ENCODE peak calls at places on chromosome X, in ten cellular contexts. One of them, this sample, is unnamed.
A peak's percentile ranks its signal among the peaks of the same experiment; 100 is the strongest.

GRCh38 chrX:84064164-84064563 is 123.8 kb downstream of the RPS6KA6 start:
- DNase-seq in RWPE1: no peak
- DNase-seq in activated CD4-positive, alpha-beta T cell treated with anti-CD3 and anti-CD28 coated beads, Interleukin-2, amount 10 ng/mL, durations not matched to agents 7 days and 5 days: no peak
- DNase-seq in Daoy: no peak
- DNase-seq in sciatic nerve: no peak
- DNase-seq in GM12892: no peak
- DNase-seq in WERI-Rb-1: no peak
- DNase-seq in naive thymus-derived CD8-positive, alpha-beta T cell: no peak
- DNase-seq in kidney: peak; percentile 22
- DNase-seq in SK-MEL-5: no peak
- DNase-seq in this sample: no peak

GRCh38 chrX:2478546-2479419 is 22.0 kb downstream of the DHRSX start:
- DNase-seq in RWPE1: no peak
- DNase-seq in activated CD4-positive, alpha-beta T cell treated with anti-CD3 and anti-CD28 coated beads, Interleukin-2, amount 10 ng/mL, durations not matched to agents 7 days and 5 days: no peak
- DNase-seq in Daoy: no peak
- DNase-seq in sciatic nerve: no peak
- DNase-seq in GM12892: no peak
- DNase-seq in WERI-Rb-1: no peak
- DNase-seq in naive thymus-derived CD8-positive, alpha-beta T cell: no peak
- DNase-seq in kidney: no peak
- DNase-seq in SK-MEL-5: no peak
- DNase-seq in this sample: no peak

GRCh38 chrX:10620121-10620699 is at the start of gene MID1:
- DNase-seq in RWPE1: peak; percentile 67
- DNase-seq in activated CD4-positive, alpha-beta T cell treated with anti-CD3 and anti-CD28 coated beads, Interleukin-2, amount 10 ng/mL, durations not matched to agents 7 days and 5 days: no peak
- DNase-seq in Daoy: peak; percentile 82
- DNase-seq in sciatic nerve: peak; percentile 80
- DNase-seq in GM12892: no peak
- DNase-seq in WERI-Rb-1: peak; percentile 78
- DNase-seq in naive thymus-derived CD8-positive, alpha-beta T cell: no peak
- DNase-seq in kidney: peak; percentile 89
- DNase-seq in SK-MEL-5: peak; percentile 78
- DNase-seq in this sample: no peak

GRCh38 chrX:154040863-154041262 is 21.2 kb upstream of the IRAK1 start:
- DNase-seq in RWPE1: no peak
- DNase-seq in activated CD4-positive, alpha-beta T cell treated with anti-CD3 and anti-CD28 coated beads, Interleukin-2, amount 10 ng/mL, durations not matched to agents 7 days and 5 days: no peak
- DNase-seq in Daoy: no peak
- DNase-seq in sciatic nerve: no peak
- DNase-seq in GM12892: no peak
- DNase-seq in WERI-Rb-1: no peak
- DNase-seq in naive thymus-derived CD8-positive, alpha-beta T cell: no peak
- DNase-seq in kidney: no peak
- DNase-seq in SK-MEL-5: no peak
- DNase-seq in this sample: no peak

GRCh38 chrX:41822917-41823316 is 98.9 kb downstream of the GPR82 start:
- DNase-seq in RWPE1: no peak
- DNase-seq in activated CD4-positive, alpha-beta T cell treated with anti-CD3 and anti-CD28 coated beads, Interleukin-2, amount 10 ng/mL, durations not matched to agents 7 days and 5 days: no peak
- DNase-seq in Daoy: no peak
- DNase-seq in sciatic nerve: no peak
- DNase-seq in GM12892: no peak
- DNase-seq in WERI-Rb-1: no peak
- DNase-seq in naive thymus-derived CD8-positive, alpha-beta T cell: no peak
- DNase-seq in kidney: no peak
- DNase-seq in SK-MEL-5: no peak
- DNase-seq in this sample: no peak

GRCh38 chrX:22060451-22060940 is 28.4 kb downstream of the PHEX start:
- DNase-seq in RWPE1: peak; percentile 50
- DNase-seq in activated CD4-positive, alpha-beta T cell treated with anti-CD3 and anti-CD28 coated beads, Interleukin-2, amount 10 ng/mL, durations not matched to agents 7 days and 5 days: no peak
- DNase-seq in Daoy: no peak
- DNase-seq in sciatic nerve: no peak
- DNase-seq in GM12892: no peak
- DNase-seq in WERI-Rb-1: no peak
- DNase-seq in naive thymus-derived CD8-positive, alpha-beta T cell: no peak
- DNase-seq in kidney: no peak
- DNase-seq in SK-MEL-5: no peak
- DNase-seq in this sample: peak; percentile 29

GRCh38 chrX:77422886-77423648 is 24.1 kb upstream of the FGF16 start:
- DNase-seq in RWPE1: no peak
- DNase-seq in activated CD4-positive, alpha-beta T cell treated with anti-CD3 and anti-CD28 coated beads, Interleukin-2, amount 10 ng/mL, durations not matched to agents 7 days and 5 days: no peak
- DNase-seq in Daoy: no peak
- DNase-seq in sciatic nerve: no peak
- DNase-seq in GM12892: no peak
- DNase-seq in WERI-Rb-1: peak; percentile 39
- DNase-seq in naive thymus-derived CD8-positive, alpha-beta T cell: no peak
- DNase-seq in kidney: no peak
- DNase-seq in SK-MEL-5: no peak
- DNase-seq in this sample: no peak

GRCh38 chrX:2446815-2447214 is 54.0 kb downstream of the DHRSX start:
- DNase-seq in RWPE1: no peak
- DNase-seq in activated CD4-positive, alpha-beta T cell treated with anti-CD3 and anti-CD28 coated beads, Interleukin-2, amount 10 ng/mL, durations not matched to agents 7 days and 5 days: no peak
- DNase-seq in Daoy: no peak
- DNase-seq in sciatic nerve: no peak
- DNase-seq in GM12892: no peak
- DNase-seq in WERI-Rb-1: no peak
- DNase-seq in naive thymus-derived CD8-positive, alpha-beta T cell: no peak
- DNase-seq in kidney: no peak
- DNase-seq in SK-MEL-5: no peak
- DNase-seq in this sample: no peak

GRCh38 chrX:10756365-10756915 is 136.1 kb upstream of the MID1 start:
- DNase-seq in RWPE1: peak; percentile 55
- DNase-seq in activated CD4-positive, alpha-beta T cell treated with anti-CD3 and anti-CD28 coated beads, Interleukin-2, amount 10 ng/mL, durations not matched to agents 7 days and 5 days: no peak
- DNase-seq in Daoy: peak; percentile 80
- DNase-seq in sciatic nerve: no peak
- DNase-seq in GM12892: no peak
- DNase-seq in WERI-Rb-1: no peak
- DNase-seq in naive thymus-derived CD8-positive, alpha-beta T cell: no peak
- DNase-seq in kidney: no peak
- DNase-seq in SK-MEL-5: no peak
- DNase-seq in this sample: peak; percentile 33

GRCh38 chrX:38103857-38104812 is 97.8 kb downstream of the SYTL5 start:
- DNase-seq in RWPE1: no peak
- DNase-seq in activated CD4-positive, alpha-beta T cell treated with anti-CD3 and anti-CD28 coated beads, Interleukin-2, amount 10 ng/mL, durations not matched to agents 7 days and 5 days: no peak
- DNase-seq in Daoy: no peak
- DNase-seq in sciatic nerve: no peak
- DNase-seq in GM12892: peak; percentile 5
- DNase-seq in WERI-Rb-1: no peak
- DNase-seq in naive thymus-derived CD8-positive, alpha-beta T cell: no peak
- DNase-seq in kidney: no peak
- DNase-seq in SK-MEL-5: no peak
- DNase-seq in this sample: no peak

GRCh38 chrX:130091976-130092522 is 18.2 kb downstream of the ELF4 start:
- DNase-seq in RWPE1: no peak
- DNase-seq in activated CD4-positive, alpha-beta T cell treated with anti-CD3 and anti-CD28 coated beads, Interleukin-2, amount 10 ng/mL, durations not matched to agents 7 days and 5 days: peak; percentile 92
- DNase-seq in Daoy: no peak
- DNase-seq in sciatic nerve: no peak
- DNase-seq in GM12892: peak; percentile 90
- DNase-seq in WERI-Rb-1: peak; percentile 58
- DNase-seq in naive thymus-derived CD8-positive, alpha-beta T cell: peak; percentile 79
- DNase-seq in kidney: peak; percentile 88
- DNase-seq in SK-MEL-5: no peak
- DNase-seq in this sample: no peak

GRCh38 chrX:12814434-12814833 is 23.2 kb downstream of the PRPS2 start:
- DNase-seq in RWPE1: peak; percentile 13
- DNase-seq in activated CD4-positive, alpha-beta T cell treated with anti-CD3 and anti-CD28 coated beads, Interleukin-2, amount 10 ng/mL, durations not matched to agents 7 days and 5 days: peak; percentile 63
- DNase-seq in Daoy: peak; percentile 9
- DNase-seq in sciatic nerve: no peak
- DNase-seq in GM12892: peak; percentile 23
- DNase-seq in WERI-Rb-1: peak; percentile 29
- DNase-seq in naive thymus-derived CD8-positive, alpha-beta T cell: peak; percentile 36
- DNase-seq in kidney: no peak
- DNase-seq in SK-MEL-5: peak; percentile 66
- DNase-seq in this sample: no peak

GRCh38 chrX:22800806-22801205 is 199.0 kb upstream of the DDX53 start:
- DNase-seq in RWPE1: no peak
- DNase-seq in activated CD4-positive, alpha-beta T cell treated with anti-CD3 and anti-CD28 coated beads, Interleukin-2, amount 10 ng/mL, durations not matched to agents 7 days and 5 days: no peak
- DNase-seq in Daoy: peak; percentile 1
- DNase-seq in sciatic nerve: no peak
- DNase-seq in GM12892: no peak
- DNase-seq in WERI-Rb-1: no peak
- DNase-seq in naive thymus-derived CD8-positive, alpha-beta T cell: no peak
- DNase-seq in kidney: no peak
- DNase-seq in SK-MEL-5: no peak
- DNase-seq in this sample: no peak

GRCh38 chrX:39899876-39900787 is 197.6 kb downstream of the BCOR start:
- DNase-seq in RWPE1: no peak
- DNase-seq in activated CD4-positive, alpha-beta T cell treated with anti-CD3 and anti-CD28 coated beads, Interleukin-2, amount 10 ng/mL, durations not matched to agents 7 days and 5 days: no peak
- DNase-seq in Daoy: no peak
- DNase-seq in sciatic nerve: no peak
- DNase-seq in GM12892: no peak
- DNase-seq in WERI-Rb-1: peak; percentile 30
- DNase-seq in naive thymus-derived CD8-positive, alpha-beta T cell: no peak
- DNase-seq in kidney: no peak
- DNase-seq in SK-MEL-5: no peak
- DNase-seq in this sample: no peak

This sample was measured in epithelial cell of prostate.